ENCODE peak calls at places on chromosome X, in eight cellular contexts. C, U, L, W, N, M, Y and D are unnamed samples.

GRCh38 chrX:84362184-84362838 is 139.9 kb downstream of the HDX start:
- DNase-seq in W (no peak), M (no peak), C (no peak), U (no peak), N (no peak), Y (no peak), L (no peak), D (no peak)

GRCh38 chrX:91122141-91122540 is 312.5 kb upstream of the PABPC5 start:
- DNase-seq in L (no peak), Y (no peak), M (no peak), U (no peak), N (no peak), W (no peak), C (peak), D (no peak)

GRCh38 chrX:56728752-56729151 is 291 bp upstream of the NBDY start:
- DNase-seq in U (no peak), N (no peak), C (peak), W (peak), M (no peak), Y (no peak), L (no peak), D (no peak)

GRCh38 chrX:103687696-103688191 is 1.2 kb upstream of the MORF4L2 start:
- DNase-seq in N (peak), C (peak), U (peak), Y (peak), M (peak), L (peak), W (peak), D (peak)

GRCh38 chrX:136192839-136193414 is 45.6 kb downstream of the FHL1 start:
- DNase-seq in N (no peak), Y (no peak), U (no peak), L (no peak), M (no peak), C (no peak), W (no peak), D (no peak)

GRCh38 chrX:152138388-152138784 is at the start of gene MAGEA10:
- DNase-seq in N (no peak), L (no peak), U (no peak), M (no peak), Y (no peak), W (no peak), C (no peak), D (no peak)

GRCh38 chrX:34612036-34612435 is 45.0 kb downstream of the TMEM47 start:
- DNase-seq in N (no peak), U (no peak), Y (no peak), L (no peak), W (no peak), C (no peak), M (no peak), D (no peak)

GRCh38 chrX:149493567-149494562 is 11.2 kb downstream of the IDS start:
- DNase-seq in Y (no peak), C (no peak), M (no peak), L (peak), U (no peak), W (no peak), N (peak), D (no peak)

GRCh38 chrX:130669233-130669632 is 233.8 kb downstream of the ENOX2 start:
- DNase-seq in Y (no peak), U (no peak), M (no peak), C (no peak), W (no peak), L (no peak), N (no peak), D (no peak)

GRCh38 chrX:136021160-136021559 is 35.9 kb downstream of the SLC9A6 start:
- DNase-seq in M (no peak), Y (no peak), L (no peak), U (no peak), C (no peak), N (no peak), W (no peak), D (no peak)

GRCh38 chrX:23931149-23931604 is 23.4 kb downstream of the CXorf58 start:
- DNase-seq in W (no peak), L (no peak), N (no peak), M (no peak), U (no peak), Y (no peak), C (peak), D (no peak)

GRCh38 chrX:2627272-2627867 is 63.7 kb upstream of the CD99 start:
- DNase-seq in U (peak), W (peak), M (peak), N (no peak), L (no peak), Y (peak), C (peak), D (peak)

GRCh38 chrX:15822922-15823321 is 31.7 kb downstream of the AP1S2 start:
- DNase-seq in Y (no peak), M (no peak), W (no peak), N (no peak), U (no peak), C (no peak), L (no peak), D (no peak)

GRCh38 chrX:47446971-47447370 is 36.1 kb downstream of the ZNF41 start:
- DNase-seq in W (no peak), L (no peak), N (no peak), M (no peak), Y (no peak), C (no peak), U (no peak), D (no peak)

GRCh38 chrX:137072396-137072795 is 38.6 kb upstream of the GPR101 start:
- DNase-seq in M (no peak), L (no peak), U (no peak), N (no peak), Y (no peak), C (no peak), W (no peak), D (no peak)

GRCh38 chrX:111519215-111519614 is 7.8 kb downstream of the SERTM2 start:
- DNase-seq in M (no peak), Y (no peak), W (no peak), N (no peak), L (no peak), C (peak), U (no peak), D (no peak)

GRCh38 chrX:47148946-47149345 is 3.9 kb downstream of the RBM10 start:
- DNase-seq in L (no peak), Y (no peak), M (no peak), C (no peak), U (no peak), W (no peak), N (no peak), D (no peak)

GRCh38 chrX:43096830-43097229 is 318.9 kb upstream of the PPP1R2C start:
- DNase-seq in W (peak), N (no peak), L (no peak), C (no peak), M (no peak), Y (no peak), U (no peak), D (no peak)

GRCh38 chrX:71616672-71617529 is 1.4 kb downstream of the CXCR3 start:
- DNase-seq in M (no peak), L (no peak), N (no peak), W (no peak), U (no peak), Y (no peak), C (no peak), D (no peak)

GRCh38 chrX:97065973-97066372 is 182.3 kb downstream of the RPA4 start:
- DNase-seq in Y (no peak), W (no peak), C (no peak), N (no peak), L (no peak), M (no peak), U (no peak), D (no peak)

GRCh38 chrX:63115196-63115595 is 235.9 kb downstream of the SPIN4 start:
- DNase-seq in M (no peak), U (no peak), Y (no peak), L (no peak), N (no peak), C (no peak), W (no peak), D (no peak)

GRCh38 chrX:48835524-48836329 is at the start of gene PCSK1N:
- DNase-seq in W (no peak), L (no peak), U (peak), Y (no peak), C (no peak), N (no peak), M (no peak), D (no peak)

GRCh38 chrX:74119016-74119910 is 184.7 kb upstream of the ZCCHC13 start:
- DNase-seq in Y (no peak), W (no peak), L (no peak), C (no peak), U (no peak), N (no peak), M (no peak), D (no peak)

GRCh38 chrX:20802036-20802435 is 535.3 kb upstream of the RPS6KA3 start:
- DNase-seq in N (no peak), M (no peak), C (no peak), U (no peak), Y (no peak), L (no peak), W (no peak), D (no peak)

GRCh38 chrX:78625292-78625909 is 33.7 kb downstream of the RTL3 start:
- DNase-seq in Y (no peak), M (no peak), N (no peak), C (no peak), U (no peak), L (no peak), W (no peak), D (no peak)

GRCh38 chrX:9134341-9134740 is 100.4 kb upstream of the FAM9B start:
- DNase-seq in M (no peak), U (no peak), L (no peak), W (no peak), Y (no peak), C (no peak), N (no peak), D (no peak)

GRCh38 chrX:144219035-144219434 is 335.2 kb downstream of the UBE2NL start:
- DNase-seq in C (no peak), U (no peak), N (no peak), W (peak), L (no peak), M (peak), Y (no peak), D (peak)

GRCh38 chrX:69104756-69105434 is 60.4 kb downstream of the PJA1 start:
- DNase-seq in W (no peak), Y (no peak), N (no peak), L (no peak), U (no peak), M (no peak), C (no peak), D (no peak)

GRCh38 chrX:9861711-9862110 is 75.5 kb downstream of the SHROOM2 start:
- DNase-seq in M (no peak), Y (no peak), N (no peak), C (no peak), U (no peak), W (no peak), L (no peak), D (no peak)

GRCh38 chrX:87634361-87634760 is 116.8 kb downstream of the KLHL4 start:
- DNase-seq in W (no peak), Y (no peak), M (no peak), L (no peak), N (no peak), C (no peak), U (no peak), D (no peak)

GRCh38 chrX:47605024-47605423 is 14.6 kb downstream of the SYN1 start:
- DNase-seq in C (no peak), N (no peak), U (no peak), W (no peak), L (no peak), Y (peak), M (no peak), D (no peak)

GRCh38 chrX:42290608-42291007 is 367.3 kb upstream of the CASK start:
- DNase-seq in N (no peak), L (no peak), C (peak), U (peak), Y (no peak), W (peak), M (no peak), D (no peak)

GRCh38 chrX:135596495-135596894 is 76.0 kb downstream of the INTS6L start:
- DNase-seq in L (peak), M (peak), W (peak), C (peak), Y (no peak), N (peak), U (peak), D (peak)

GRCh38 chrX:129600981-129601424 is 53.8 kb downstream of the APLN start:
- DNase-seq in W (peak), C (peak), N (no peak), Y (peak), U (peak), M (no peak), L (no peak), D (no peak)

GRCh38 chrX:134171661-134172587 is 65.1 kb upstream of the CCDC160 start:
- DNase-seq in W (no peak), U (no peak), M (peak), L (peak), C (peak), N (peak), Y (peak), D (no peak)

GRCh38 chrX:101550825-101551767 is 749 bp downstream of the ARMCX1 start:
- DNase-seq in N (peak), L (peak), C (no peak), Y (peak), W (no peak), U (no peak), M (no peak), D (no peak)

GRCh38 chrX:19072372-19072771 is 49.9 kb downstream of the ADGRG2 start:
- DNase-seq in M (no peak), Y (no peak), L (no peak), N (no peak), U (no peak), C (no peak), W (no peak), D (no peak)